ENCODE peak calls at places on chromosomes 12 and 14, in four cellular contexts. P, H, J and F are unnamed samples.

GRCh38 chr12:124457287-124458219 is 109.9 kb downstream of the NCOR2 start:
- DNase-seq in H (peak), P (peak), J (no peak), F (peak)

GRCh38 chr12:123873795-123874194 is 98.8 kb downstream of the CCDC92 start:
- DNase-seq in J (no peak), H (no peak), P (no peak), F (no peak)

GRCh38 chr14:75525969-75526368 is 3.7 kb downstream of the BATF start:
- DNase-seq in J (no peak), H (no peak), P (no peak), F (no peak)

GRCh38 chr14:25303934-25304333 is 254.0 kb upstream of the STXBP6 start:
- DNase-seq in P (no peak), H (no peak), J (no peak), F (no peak)

GRCh38 chr12:110176745-110177144 is 52.6 kb downstream of the IFT81 start:
- DNase-seq in H (peak), P (no peak), J (peak), F (no peak)

GRCh38 chr12:43285248-43285647 is 266.8 kb downstream of the ADAMTS20 start:
- DNase-seq in H (peak), P (no peak), J (peak), F (no peak)

GRCh38 chr14:54902143-54902520 is 494 bp downstream of the GCH1 start:
- DNase-seq in P (peak), J (no peak), H (peak), F (peak)

GRCh38 chr12:12562016-12562483 is 613 bp downstream of the DUSP16 start:
- DNase-seq in J (no peak), H (no peak), P (no peak), F (peak)

GRCh38 chr12:124720687-124721500 is 142.8 kb downstream of the SCARB1 start:
- DNase-seq in H (peak), P (no peak), J (no peak), F (no peak)

GRCh38 chr12:70603044-70603443 is 34.2 kb downstream of the PTPRB start:
- DNase-seq in P (no peak), J (no peak), H (no peak), F (no peak)

GRCh38 chr12:131844656-131845055 is 16.5 kb downstream of the MMP17 start:
- DNase-seq in P (no peak), H (no peak), J (no peak), F (no peak)

GRCh38 chr12:8493084-8493483 is 20.2 kb upstream of the CLEC4D start:
- DNase-seq in P (peak), H (no peak), J (no peak), F (peak)

GRCh38 chr12:54984602-54985376 is at the start of gene TESPA1:
- DNase-seq in H (no peak), J (no peak), P (peak), F (peak)

GRCh38 chr12:52278530-52278929 is 4.1 kb downstream of the KRT86 start:
- DNase-seq in P (no peak), H (no peak), J (no peak), F (no peak)

GRCh38 chr14:88823968-88824313 is 510 bp upstream of the TTC8 start:
- DNase-seq in P (no peak), J (no peak), H (no peak), F (no peak)

GRCh38 chr12:75908961-75909699 is 122.4 kb downstream of the PHLDA1 start:
- DNase-seq in J (peak), P (no peak), H (peak), F (no peak)

GRCh38 chr12:51906452-51907082 is 737 bp upstream of the ACVRL1 start:
- DNase-seq in H (no peak), J (no peak), P (no peak), F (no peak)

GRCh38 chr12:4962539-4963486 is 53.1 kb downstream of the KCNA1 start:
- DNase-seq in J (no peak), P (no peak), H (no peak), F (no peak)

GRCh38 chr12:25558566-25558965 is 5.5 kb upstream of the LMNTD1 start:
- DNase-seq in H (no peak), J (no peak), P (no peak), F (no peak)

GRCh38 chr12:98002887-98003493 is 512.4 kb upstream of the TMPO start:
- DNase-seq in H (peak), J (peak), P (no peak), F (peak)

GRCh38 chr12:107464644-107465043 is 221.0 kb upstream of the PWP1 start:
- DNase-seq in P (no peak), H (no peak), J (no peak), F (no peak)